ENCODE peak calls at places on chromosomes 16 and 17, in six cellular contexts. H, U, O, N, K and R are unnamed samples.

GRCh38 chr16:3740186-3740585 is 22.9 kb upstream of the TRAP1 start:
- DNase-seq in H (no peak), U (no peak), O (no peak), N (peak; percentile 48), K (no peak), R (no peak)

GRCh38 chr17:60971515-60972369 is 294.1 kb downstream of the BCAS3 start:
- DNase-seq in H (peak; percentile 9), U (peak; percentile 40), O (peak; percentile 28), N (no peak), K (peak; percentile 56), R (peak; percentile 30)

GRCh38 chr16:3854740-3855139 is 25.8 kb downstream of the CREBBP start:
- DNase-seq in H (no peak), U (no peak), O (no peak), N (no peak), K (no peak), R (no peak)

GRCh38 chr17:47265983-47266541 is 12.4 kb downstream of the ITGB3 start:
- DNase-seq in H (no peak), U (no peak), O (peak; percentile 32), N (no peak), K (peak; percentile 43), R (no peak)

GRCh38 chr17:43936434-43936833 is 5.8 kb downstream of the PPY start:
- DNase-seq in H (no peak), U (no peak), O (no peak), N (no peak), K (no peak), R (no peak)

GRCh38 chr17:44826123-44826790 is 3.8 kb downstream of the GJC1 start:
- DNase-seq in H (no peak), U (no peak), O (no peak), N (no peak), K (peak; percentile 42), R (no peak)

GRCh38 chr17:9998060-9998459 is 93.0 kb upstream of the RCVRN start:
- DNase-seq in H (no peak), U (no peak), O (no peak), N (no peak), K (no peak), R (no peak)

GRCh38 chr17:64399071-64399766 is 8.6 kb upstream of the PECAM1 start:
- DNase-seq in H (no peak), U (no peak), O (no peak), N (no peak), K (peak; percentile 43), R (no peak)

GRCh38 chr16:1535391-1536291 is 2.2 kb downstream of the TMEM204 start:
- DNase-seq in H (no peak), U (no peak), O (no peak), N (no peak), K (no peak), R (no peak)

GRCh38 chr16:88783391-88784073 is 1.5 kb downstream of the PIEZO1 start:
- DNase-seq in H (peak; percentile 65), U (peak; percentile 54), O (no peak), N (no peak), K (peak; percentile 83), R (peak; percentile 50)

GRCh38 chr17:2814499-2815341 is 18.5 kb downstream of the RAP1GAP2 start:
- DNase-seq in H (no peak), U (no peak), O (peak; percentile 70), N (no peak), K (no peak), R (no peak)

GRCh38 chr17:59415397-59415796 is 83.9 kb downstream of the YPEL2 start:
- DNase-seq in H (no peak), U (no peak), O (no peak), N (no peak), K (no peak), R (no peak)

GRCh38 chr16:4316103-4316731 is 350 bp downstream of the GLIS2 start:
- DNase-seq in H (no peak), U (no peak), O (no peak), N (no peak), K (no peak), R (peak; percentile 39)

GRCh38 chr17:78110363-78111011 is 18.1 kb downstream of the TMC6 start:
- DNase-seq in H (no peak), U (no peak), O (no peak), N (no peak), K (no peak), R (no peak)

GRCh38 chr17:60677308-60678117 is at the start of gene BCAS3:
- DNase-seq in H (peak; percentile 99), U (peak; percentile 97), O (peak; percentile 98), N (peak; percentile 97), K (peak; percentile 99), R (peak; percentile 99)

GRCh38 chr17:50715471-50715870 is 3.9 kb upstream of the LUC7L3 start:
- DNase-seq in H (no peak), U (no peak), O (no peak), N (no peak), K (no peak), R (no peak)

GRCh38 chr17:50719924-50720805 is 762 bp downstream of the LUC7L3 start:
- DNase-seq in H (no peak), U (no peak), O (no peak), N (no peak), K (no peak), R (no peak)

GRCh38 chr17:50722746-50723145 is 3.3 kb downstream of the LUC7L3 start:
- DNase-seq in H (no peak), U (no peak), O (no peak), N (no peak), K (no peak), R (no peak)

GRCh38 chr17:50721194-50722010 is 2.0 kb downstream of the LUC7L3 start:
- DNase-seq in H (no peak), U (no peak), O (no peak), N (no peak), K (peak; percentile 31), R (no peak)

DNA sequence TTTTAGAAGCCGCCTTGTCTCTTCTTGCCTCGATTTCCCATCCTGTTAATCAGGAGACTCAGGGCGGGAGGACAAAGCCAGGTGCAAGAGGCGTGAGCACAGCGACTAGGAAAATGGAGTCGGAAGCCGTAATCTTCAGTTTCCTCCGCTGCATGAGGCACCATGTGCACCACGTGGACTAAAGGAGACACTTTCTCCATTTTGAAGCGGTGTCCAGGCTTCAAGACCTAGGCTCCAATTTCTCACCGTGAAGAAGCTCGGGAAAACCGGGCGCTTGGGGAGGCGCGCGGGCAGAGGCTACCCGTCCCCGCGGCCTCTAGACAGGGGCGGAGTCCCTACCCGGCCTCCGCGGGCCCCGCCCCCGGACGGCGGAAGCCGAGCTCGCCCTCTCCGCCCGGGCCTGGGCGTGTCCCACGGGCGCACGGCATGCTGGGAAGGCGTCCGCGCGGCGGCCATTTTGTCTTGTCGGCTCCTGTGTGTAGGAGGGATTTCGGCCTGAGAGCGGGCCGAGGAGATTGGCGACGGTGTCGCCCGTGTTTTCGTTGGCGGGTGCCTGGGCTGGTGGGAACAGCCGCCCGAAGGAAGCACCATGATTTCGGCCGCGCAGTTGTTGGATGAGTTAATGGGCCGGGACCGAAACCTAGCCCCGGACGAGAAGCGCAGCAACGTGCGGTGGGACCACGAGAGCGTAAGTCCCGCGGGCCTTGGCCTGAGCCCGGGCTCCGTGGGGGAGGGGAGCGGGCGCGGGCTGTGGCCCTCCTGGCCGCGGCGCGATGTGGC is at the start of gene LUC7L3:
- DNase-seq in H (peak; percentile 89), U (peak; percentile 95), O (peak; percentile 95), N (peak; percentile 94), K (peak; percentile 96), R (peak; percentile 91)
- TF ChIP-seq POLR2A in H (peak; percentile 76), U (peak; percentile 49), O (peak; percentile 89), N (peak; percentile 79), K (peak; percentile 87), R (peak; percentile 88)

GRCh38 chr17:76582660-76583059 is 3.0 kb downstream of the ST6GALNAC2 start:
- DNase-seq in H (no peak), U (no peak), O (no peak), N (peak; percentile 50), K (no peak), R (no peak)
- H3K4me1 ChIP-seq in H (no peaks in the 10 kb centered on the region), U (peaks cover 39% of the 10 kb centered on the region), O (peaks cover 20% of the 10 kb centered on the region), N (no peaks in the 10 kb centered on the region), K (peaks cover 5% of the 10 kb centered on the region), R (peaks cover 28% of the 10 kb centered on the region)

DNA sequence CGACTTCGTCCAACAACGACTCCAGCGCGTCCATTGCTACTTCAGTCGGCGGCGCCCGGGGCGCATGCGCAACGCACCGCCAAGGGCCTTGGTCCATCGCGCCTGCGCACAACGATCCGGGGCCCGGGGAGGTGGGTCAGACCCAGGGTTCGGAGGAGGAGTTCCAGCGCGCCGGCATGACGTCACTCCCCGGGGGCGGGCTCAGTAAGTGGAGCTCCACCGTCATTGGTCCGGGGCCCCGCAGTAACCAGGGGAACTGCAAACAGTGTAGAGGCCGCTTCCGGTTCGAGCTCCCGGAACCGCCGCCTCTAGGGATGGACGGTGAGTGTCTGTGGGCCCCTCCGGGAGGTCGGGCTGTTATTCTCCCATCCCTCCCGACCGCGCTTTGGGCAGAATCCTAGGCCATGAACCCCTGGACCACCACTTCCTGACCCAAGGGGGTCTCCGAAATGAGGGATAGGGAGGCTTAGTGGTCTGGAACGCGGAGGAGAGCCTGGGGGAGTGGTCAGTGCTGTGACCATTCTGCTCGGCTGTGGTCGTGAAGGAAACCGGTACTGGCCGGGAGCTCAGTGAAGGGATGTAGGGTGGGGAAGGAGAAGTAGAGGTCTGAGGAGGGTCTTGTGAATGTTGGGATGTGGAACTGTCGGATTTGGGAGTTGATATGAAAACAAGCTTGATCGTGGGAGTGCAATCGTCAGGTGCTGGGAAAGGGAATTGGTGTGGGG is at the start of the genes GTF3C1 and KATNIP:
- DNase-seq in H (peak; percentile 100), U (peak; percentile 100), O (peak; percentile 100), N (peak; percentile 100), K (peak; percentile 99), R (peak; percentile 100)
- TF ChIP-seq POLR2A in H (peak; percentile 78), U (peak; percentile 68), O (peak; percentile 81), N (peak; percentile 61), K (peak; percentile 86), R (peak; percentile 92)

DNA sequence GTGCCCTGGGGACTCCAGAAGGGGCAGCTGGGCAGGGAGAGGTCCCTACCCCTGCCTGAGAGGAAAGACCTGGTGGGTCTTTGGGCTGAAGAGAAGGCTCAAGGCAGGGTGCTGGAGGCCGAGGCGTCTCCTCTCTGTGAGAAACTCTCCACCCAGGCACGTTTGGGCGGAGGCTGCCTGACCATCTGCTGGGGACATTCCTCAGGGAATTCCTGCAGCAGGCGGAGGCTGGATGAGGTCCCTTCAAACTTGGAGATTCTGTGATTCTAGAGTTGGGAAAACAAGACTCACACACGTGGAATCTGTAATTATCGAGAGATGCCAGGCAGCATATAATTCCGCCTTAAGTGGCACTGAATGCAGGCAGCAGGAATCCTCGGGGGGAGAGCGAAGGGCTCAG is 21.1 kb upstream of the PHF12 start:
- DNase-seq in H (no peak), U (no peak), O (no peak), N (no peak), K (no peak), R (no peak)
- H3K4me1 ChIP-seq in H (no peaks in the 10 kb centered on the region), U (peaks cover 26% of the 10 kb centered on the region), O (no peaks in the 10 kb centered on the region), N (no peaks in the 10 kb centered on the region), K (no peaks in the 10 kb centered on the region), R (no peaks in the 10 kb centered on the region)

GRCh38 chr17:6752068-6752909 is 3.6 kb upstream of the XAF1 start:
- DNase-seq in H (no peak), U (no peak), O (peak; percentile 23), N (no peak), K (peak; percentile 96), R (no peak)
- TF ChIP-seq POLR2A in H (no peak), U (no peak), O (no peak), N (no peak), K (peak; percentile 45), R (no peak)